ENCODE peak calls at places on chromosomes 13 and 19, in nine cellular contexts. S is KG1; U is fibroblast of mammary gland; A is AG08395; W is cardiac muscle cell; O is dermis microvascular lymphatic vessel endothelial cell; M is left colon; D is putamen; B is activated CD4-positive, CD25-positive, alpha-beta regulatory T cell treated with anti-CD3 and anti-CD28 coated beads, Interleukin-2, amount 50 U/mL, for 72 hours. T is an unnamed sample.

GRCh38 chr19:30807263-30807662 is 435.1 kb downstream of the ZNF536 start:
- DNase-seq in A (no peak), W (no peak), O (no peak), S (no peak), B (no peak), U (no peak), D (no peak), M (no peak), T (no peak)

GRCh38 chr13:98839826-98840769 is 87.6 kb upstream of the SLC15A1 start:
- DNase-seq in O (peak), U (peak), B (peak), D (peak), M (no peak), S (no peak), W (peak), A (peak), T (no peak)

GRCh38 chr13:40549500-40550094 is 116.8 kb downstream of the FOXO1 start:
- DNase-seq in O (no peak), B (no peak), A (peak), D (no peak), U (peak), M (no peak), W (no peak), S (no peak), T (no peak)

GRCh38 chr13:113155982-113156655 is 2.3 kb upstream of the PROZ start:
- DNase-seq in D (no peak), S (no peak), B (no peak), O (no peak), A (no peak), M (no peak), W (no peak), U (peak), T (no peak)

GRCh38 chr19:6530385-6531162 is at the start of gene TNFSF9:
- DNase-seq in M (peak), D (peak), O (peak), A (peak), B (peak), W (peak), U (peak), S (peak), T (peak)

GRCh38 chr19:44072543-44073401 is 813 bp downstream of the ZNF284 start:
- DNase-seq in A (peak), B (no peak), W (no peak), D (no peak), M (no peak), S (no peak), O (no peak), U (peak), T (no peak)

GRCh38 chr19:9309139-9309973 is at the start of gene ZNF699:
- DNase-seq in A (peak), W (peak), M (peak), O (peak), S (peak), B (peak), D (peak), U (peak), T (peak)

GRCh38 chr13:109694972-109695371 is 91.4 kb downstream of the IRS2 start:
- DNase-seq in D (no peak), O (no peak), U (no peak), S (no peak), A (no peak), W (no peak), M (no peak), B (no peak), T (no peak)

GRCh38 chr19:18193388-18194207 is 580 bp downstream of the MPV17L2 start:
- DNase-seq in B (no peak), S (no peak), M (peak), W (peak), O (no peak), A (no peak), D (no peak), U (peak), T (peak)